ENCODE peak calls at places on chromosomes 16 and 17, in eight cellular contexts. One of them, this sample, is unnamed. For H3K4me1, the result is how much of the 10 kb centered on the place peaks cover.

GRCh38 chr16:5557966-5558365 is 460.4 kb upstream of the EEF2KMT start:
- DNase-seq in GM23338: no peak
- DNase-seq in body of pancreas: no peak
- DNase-seq in GM23248: no peak
- DNase-seq in cardiac muscle cell: no peak
- DNase-seq in neural progenitor cell: no peak
- DNase-seq in naive thymus-derived CD4-positive, alpha-beta T cell: no peak
- DNase-seq in psoas muscle: no peak
- DNase-seq in this sample: no peak

GRCh38 chr17:5211458-5211857 is 19.8 kb upstream of the ZNF594 start:
- DNase-seq in body of pancreas: no peak
- DNase-seq in neural progenitor cell: no peak
- DNase-seq in GM23338: no peak
- DNase-seq in psoas muscle: no peak
- DNase-seq in cardiac muscle cell: no peak
- DNase-seq in naive thymus-derived CD4-positive, alpha-beta T cell: no peak
- DNase-seq in GM23248: no peak
- DNase-seq in this sample: no peak

GRCh38 chr17:83152745-83153611 is 73.6 kb downstream of the METRNL start:
- DNase-seq in cardiac muscle cell: no peak
- DNase-seq in body of pancreas: peak
- DNase-seq in GM23338: no peak
- DNase-seq in GM23248: no peak
- DNase-seq in naive thymus-derived CD4-positive, alpha-beta T cell: no peak
- DNase-seq in neural progenitor cell: no peak
- DNase-seq in psoas muscle: peak
- DNase-seq in this sample: peak

GRCh38 chr16:1691956-1692355 is 13.9 kb downstream of the JPT2 start:
- DNase-seq in GM23338: no peak
- DNase-seq in psoas muscle: no peak
- DNase-seq in cardiac muscle cell: no peak
- DNase-seq in body of pancreas: no peak
- DNase-seq in naive thymus-derived CD4-positive, alpha-beta T cell: no peak
- DNase-seq in neural progenitor cell: no peak
- DNase-seq in GM23248: peak
- DNase-seq in this sample: no peak

GRCh38 chr16:11412965-11413887 is 68.0 kb downstream of the RMI2 start:
- DNase-seq in body of pancreas: no peak
- DNase-seq in neural progenitor cell: no peak
- DNase-seq in GM23338: no peak
- DNase-seq in naive thymus-derived CD4-positive, alpha-beta T cell: no peak
- DNase-seq in psoas muscle: no peak
- DNase-seq in GM23248: no peak
- DNase-seq in cardiac muscle cell: no peak
- DNase-seq in this sample: no peak

GRCh38 chr16:66188786-66189725 is 177.4 kb upstream of the CDH5 start:
- DNase-seq in GM23248: no peak
- DNase-seq in naive thymus-derived CD4-positive, alpha-beta T cell: no peak
- DNase-seq in GM23338: no peak
- DNase-seq in neural progenitor cell: peak
- DNase-seq in cardiac muscle cell: no peak
- DNase-seq in psoas muscle: no peak
- DNase-seq in body of pancreas: no peak
- DNase-seq in this sample: no peak

GRCh38 chr17:61442878-61443474 is 9.2 kb upstream of the TBX4 start:
- DNase-seq in naive thymus-derived CD4-positive, alpha-beta T cell: no peak
- DNase-seq in body of pancreas: no peak
- DNase-seq in psoas muscle: no peak
- DNase-seq in neural progenitor cell: no peak
- DNase-seq in GM23338: no peak
- DNase-seq in GM23248: no peak
- DNase-seq in cardiac muscle cell: no peak
- DNase-seq in this sample: no peak

GRCh38 chr17:17114592-17115225 is 72.5 kb downstream of the MPRIP start:
- DNase-seq in neural progenitor cell: no peak
- DNase-seq in body of pancreas: no peak
- DNase-seq in cardiac muscle cell: no peak
- DNase-seq in GM23248: peak
- DNase-seq in psoas muscle: no peak
- DNase-seq in GM23338: no peak
- DNase-seq in naive thymus-derived CD4-positive, alpha-beta T cell: no peak
- DNase-seq in this sample: no peak

GRCh38 chr17:42287305-42288077 is 807 bp upstream of the STAT5A start:
- DNase-seq in body of pancreas: peak
- DNase-seq in naive thymus-derived CD4-positive, alpha-beta T cell: peak
- DNase-seq in cardiac muscle cell: no peak
- DNase-seq in psoas muscle: peak
- DNase-seq in neural progenitor cell: no peak
- DNase-seq in GM23248: peak
- DNase-seq in GM23338: peak
- DNase-seq in this sample: no peak

GRCh38 chr16:49442805-49443204 is 69.2 kb downstream of the C16orf78 start:
- DNase-seq in GM23338: no peak
- DNase-seq in psoas muscle: no peak
- DNase-seq in body of pancreas: no peak
- DNase-seq in GM23248: no peak
- DNase-seq in naive thymus-derived CD4-positive, alpha-beta T cell: no peak
- DNase-seq in neural progenitor cell: no peak
- DNase-seq in cardiac muscle cell: no peak
- DNase-seq in this sample: no peak

GRCh38 chr17:14919580-14920160 is 345.5 kb downstream of the PMP22 start:
- DNase-seq in cardiac muscle cell: no peak
- DNase-seq in naive thymus-derived CD4-positive, alpha-beta T cell: no peak
- DNase-seq in GM23338: peak
- DNase-seq in neural progenitor cell: peak
- DNase-seq in body of pancreas: no peak
- DNase-seq in psoas muscle: no peak
- DNase-seq in GM23248: no peak
- DNase-seq in this sample: no peak

GRCh38 chr17:50986989-50987660 is 121.0 kb upstream of the TOB1 start:
- DNase-seq in psoas muscle: no peak
- DNase-seq in GM23338: no peak
- DNase-seq in cardiac muscle cell: no peak
- DNase-seq in naive thymus-derived CD4-positive, alpha-beta T cell: no peak
- DNase-seq in neural progenitor cell: no peak
- DNase-seq in body of pancreas: no peak
- DNase-seq in GM23248: peak
- DNase-seq in this sample: no peak

GRCh38 chr16:9003322-9003721 is 39.6 kb upstream of the USP7 start:
- DNase-seq in GM23248: no peak
- DNase-seq in neural progenitor cell: no peak
- DNase-seq in body of pancreas: no peak
- DNase-seq in GM23338: no peak
- DNase-seq in psoas muscle: no peak
- DNase-seq in naive thymus-derived CD4-positive, alpha-beta T cell: no peak
- DNase-seq in cardiac muscle cell: no peak
- DNase-seq in this sample: no peak

GRCh38 chr17:45688820-45689219 is 95.3 kb upstream of the CRHR1 start:
- DNase-seq in GM23338: no peak
- DNase-seq in neural progenitor cell: no peak
- DNase-seq in cardiac muscle cell: no peak
- DNase-seq in body of pancreas: no peak
- DNase-seq in GM23248: no peak
- DNase-seq in naive thymus-derived CD4-positive, alpha-beta T cell: no peak
- DNase-seq in psoas muscle: no peak
- DNase-seq in this sample: no peak

GRCh38 chr17:78726471-78727010 is 55.5 kb downstream of the CYTH1 start:
- DNase-seq in naive thymus-derived CD4-positive, alpha-beta T cell: no peak
- DNase-seq in body of pancreas: no peak
- DNase-seq in GM23248: no peak
- DNase-seq in GM23338: no peak
- DNase-seq in cardiac muscle cell: no peak
- DNase-seq in neural progenitor cell: no peak
- DNase-seq in psoas muscle: no peak
- DNase-seq in this sample: no peak
- H3K4me1 ChIP-seq in naive thymus-derived CD4-positive, alpha-beta T cell: half or more
- H3K4me1 ChIP-seq in body of pancreas: under half
- H3K4me1 ChIP-seq in GM23248: under half
- H3K4me1 ChIP-seq in GM23338: under half
- H3K4me1 ChIP-seq in cardiac muscle cell: under half
- H3K4me1 ChIP-seq in neural progenitor cell: under half
- H3K4me1 ChIP-seq in psoas muscle: half or more
- H3K4me1 ChIP-seq in this sample: under half

DNA sequence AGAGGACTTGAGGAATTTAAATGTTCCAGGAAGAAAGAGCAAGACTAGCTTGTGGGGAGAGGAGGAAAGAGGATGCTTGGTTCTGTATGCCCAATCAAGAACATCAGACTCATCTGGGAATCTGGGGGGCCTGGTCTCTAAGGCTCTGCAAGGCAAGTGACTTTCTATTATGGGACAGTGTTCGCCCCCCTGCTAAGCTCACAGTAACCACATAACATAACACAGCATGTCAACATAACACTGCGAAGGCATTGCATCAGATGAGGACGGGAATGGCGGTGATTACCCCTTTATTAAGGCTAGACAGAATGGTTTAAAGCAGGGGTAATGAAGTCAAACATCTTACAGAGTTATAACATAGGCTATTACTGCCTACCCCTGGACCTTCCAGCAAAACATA is 176.6 kb upstream of the IRX6 start:
- DNase-seq in GM23248: no peak
- DNase-seq in cardiac muscle cell: no peak
- DNase-seq in body of pancreas: no peak
- DNase-seq in GM23338: no peak
- DNase-seq in neural progenitor cell: no peak
- DNase-seq in naive thymus-derived CD4-positive, alpha-beta T cell: no peak
- DNase-seq in psoas muscle: no peak
- DNase-seq in this sample: no peak
- H3K27ac ChIP-seq in GM23248: no peak
- H3K27ac ChIP-seq in cardiac muscle cell: no peak
- H3K27ac ChIP-seq in body of pancreas: no peak
- H3K27ac ChIP-seq in GM23338: no peak
- H3K27ac ChIP-seq in neural progenitor cell: no peak
- H3K27ac ChIP-seq in naive thymus-derived CD4-positive, alpha-beta T cell: no peak
- H3K27ac ChIP-seq in psoas muscle: no peak
- H3K27ac ChIP-seq in this sample: no peak

DNA sequence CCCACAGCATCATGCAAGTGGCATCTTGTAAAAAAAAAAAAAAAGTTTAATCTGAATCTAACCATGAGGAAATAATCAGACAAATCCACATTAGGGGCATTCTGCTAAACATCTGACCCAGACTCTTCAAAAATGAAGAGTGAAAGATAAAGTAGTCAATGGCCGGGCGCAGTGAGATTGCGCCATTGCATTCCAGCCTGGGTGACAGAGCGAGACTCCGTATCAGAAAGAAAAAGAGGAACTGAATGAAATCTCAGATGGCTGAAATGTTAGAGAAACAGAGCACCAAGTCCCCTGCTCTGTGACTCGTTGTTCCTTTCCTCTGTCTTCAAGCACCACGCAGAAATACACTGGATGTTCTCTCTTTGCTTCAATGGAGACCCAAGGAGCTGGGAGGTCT is 12.7 kb upstream of the RNF135 start:
- DNase-seq in naive thymus-derived CD4-positive, alpha-beta T cell: no peak
- DNase-seq in cardiac muscle cell: no peak
- DNase-seq in GM23338: no peak
- DNase-seq in body of pancreas: no peak
- DNase-seq in psoas muscle: no peak
- DNase-seq in GM23248: peak
- DNase-seq in neural progenitor cell: no peak
- DNase-seq in this sample: no peak
- H3K4me1 ChIP-seq in naive thymus-derived CD4-positive, alpha-beta T cell: under half
- H3K4me1 ChIP-seq in cardiac muscle cell: under half
- H3K4me1 ChIP-seq in GM23338: under half
- H3K4me1 ChIP-seq in body of pancreas: under half
- H3K4me1 ChIP-seq in psoas muscle: under half
- H3K4me1 ChIP-seq in GM23248: under half
- H3K4me1 ChIP-seq in neural progenitor cell: under half
- H3K4me1 ChIP-seq in this sample: under half

GRCh38 chr16:68267612-68268405 is 3.5 kb downstream of the SLC7A6 start:
- DNase-seq in GM23248: no peak
- DNase-seq in psoas muscle: no peak
- DNase-seq in GM23338: peak
- DNase-seq in cardiac muscle cell: no peak
- DNase-seq in naive thymus-derived CD4-positive, alpha-beta T cell: no peak
- DNase-seq in body of pancreas: no peak
- DNase-seq in neural progenitor cell: peak
- DNase-seq in this sample: no peak
- H3K27ac ChIP-seq in GM23248: no peak
- H3K27ac ChIP-seq in psoas muscle: peak
- H3K27ac ChIP-seq in GM23338: no peak
- H3K27ac ChIP-seq in cardiac muscle cell: no peak
- H3K27ac ChIP-seq in naive thymus-derived CD4-positive, alpha-beta T cell: peak
- H3K27ac ChIP-seq in body of pancreas: no peak
- H3K27ac ChIP-seq in neural progenitor cell: no peak
- H3K27ac ChIP-seq in this sample: no peak

GRCh38 chr16:82755570-82756282 is 129.0 kb downstream of the CDH13 start:
- DNase-seq in GM23248: peak
- DNase-seq in cardiac muscle cell: peak
- DNase-seq in body of pancreas: no peak
- DNase-seq in neural progenitor cell: peak
- DNase-seq in psoas muscle: no peak
- DNase-seq in naive thymus-derived CD4-positive, alpha-beta T cell: no peak
- DNase-seq in GM23338: peak
- DNase-seq in this sample: no peak

GRCh38 chr16:82761236-82761635 is 134.5 kb downstream of the CDH13 start:
- DNase-seq in psoas muscle: peak
- DNase-seq in body of pancreas: peak
- DNase-seq in GM23338: no peak
- DNase-seq in neural progenitor cell: no peak
- DNase-seq in GM23248: peak
- DNase-seq in cardiac muscle cell: peak
- DNase-seq in naive thymus-derived CD4-positive, alpha-beta T cell: no peak
- DNase-seq in this sample: peak

GRCh38 chr16:82756283-82756599 is 129.5 kb downstream of the CDH13 start:
- DNase-seq in GM23248: no peak
- DNase-seq in psoas muscle: no peak
- DNase-seq in neural progenitor cell: no peak
- DNase-seq in GM23338: no peak
- DNase-seq in cardiac muscle cell: no peak
- DNase-seq in naive thymus-derived CD4-positive, alpha-beta T cell: no peak
- DNase-seq in body of pancreas: no peak
- DNase-seq in this sample: no peak

GRCh38 chr16:82758904-82759303 is 132.1 kb downstream of the CDH13 start:
- DNase-seq in GM23248: no peak
- DNase-seq in neural progenitor cell: no peak
- DNase-seq in psoas muscle: no peak
- DNase-seq in naive thymus-derived CD4-positive, alpha-beta T cell: no peak
- DNase-seq in body of pancreas: no peak
- DNase-seq in GM23338: no peak
- DNase-seq in cardiac muscle cell: no peak
- DNase-seq in this sample: no peak

GRCh38 chr16:82758406-82758805 is 131.6 kb downstream of the CDH13 start:
- DNase-seq in GM23248: no peak
- DNase-seq in psoas muscle: no peak
- DNase-seq in cardiac muscle cell: no peak
- DNase-seq in GM23338: no peak
- DNase-seq in neural progenitor cell: no peak
- DNase-seq in body of pancreas: no peak
- DNase-seq in naive thymus-derived CD4-positive, alpha-beta T cell: no peak
- DNase-seq in this sample: no peak
- H3K4me1 ChIP-seq in GM23248: under half
- H3K4me1 ChIP-seq in psoas muscle: half or more
- H3K4me1 ChIP-seq in cardiac muscle cell: under half
- H3K4me1 ChIP-seq in GM23338: under half
- H3K4me1 ChIP-seq in neural progenitor cell: under half
- H3K4me1 ChIP-seq in body of pancreas: under half
- H3K4me1 ChIP-seq in naive thymus-derived CD4-positive, alpha-beta T cell: under half
- H3K4me1 ChIP-seq in this sample: half or more

GRCh38 chr16:80759419-80760162 is 44.8 kb downstream of the CDYL2 start:
- DNase-seq in cardiac muscle cell: no peak
- DNase-seq in GM23248: no peak
- DNase-seq in body of pancreas: no peak
- DNase-seq in naive thymus-derived CD4-positive, alpha-beta T cell: no peak
- DNase-seq in neural progenitor cell: no peak
- DNase-seq in psoas muscle: no peak
- DNase-seq in GM23338: no peak
- DNase-seq in this sample: no peak
- H3K27ac ChIP-seq in cardiac muscle cell: no peak
- H3K27ac ChIP-seq in GM23248: no peak
- H3K27ac ChIP-seq in body of pancreas: no peak
- H3K27ac ChIP-seq in naive thymus-derived CD4-positive, alpha-beta T cell: no peak
- H3K27ac ChIP-seq in neural progenitor cell: no peak
- H3K27ac ChIP-seq in psoas muscle: no peak
- H3K27ac ChIP-seq in GM23338: no peak
- H3K27ac ChIP-seq in this sample: no peak